ENCODE peak calls at places on chromosomes 16 and 17, in six cellular contexts. A is naive thymus-derived CD4-positive, alpha-beta T cell; L is right cardiac atrium; Q is PC-9; V is PC-3; X is cardiac muscle cell. U is an unnamed sample. For H3K4me1, the result is how much of the 10 kb centered on the place peaks cover.

GRCh38 chr17:49952209-49952911 is 16.6 kb upstream of the DLX4 start:
- DNase-seq in A (peak), L (peak), Q (peak), V (peak), X (peak), U (peak)

GRCh38 chr17:28861393-28862203 is 6.8 kb downstream of the ERAL1 start:
- DNase-seq in A (no peak), L (no peak), Q (no peak), V (no peak), X (no peak), U (peak)

GRCh38 chr16:60788631-60789030 is 1247.6 kb downstream of the CDH8 start:
- DNase-seq in A (no peak), L (no peak), Q (no peak), V (no peak), X (no peak), U (no peak)

GRCh38 chr16:24309222-24309905 is 53.2 kb downstream of the CACNG3 start:
- DNase-seq in A (no peak), L (no peak), Q (peak), V (peak), X (no peak), U (no peak)

GRCh38 chr17:67374329-67375053 is 2.6 kb upstream of the PITPNC1 start:
- DNase-seq in A (peak), L (peak), Q (peak), V (peak), X (peak), U (peak)

GRCh38 chr17:55577687-55578086 is 66.4 kb upstream of the SMIM36 start:
- DNase-seq in A (peak), L (peak), Q (no peak), V (no peak), X (no peak), U (no peak)

GRCh38 chr17:66667491-66668030 is 167.4 kb upstream of the CACNG5 start:
- DNase-seq in A (peak), L (no peak), Q (no peak), V (no peak), X (no peak), U (no peak)

GRCh38 chr17:13510062-13510461 is 91.7 kb downstream of the HS3ST3A1 start:
- DNase-seq in A (no peak), L (no peak), Q (no peak), V (no peak), X (peak), U (no peak)

GRCh38 chr17:68238488-68238887 is 9.4 kb upstream of the AMZ2 start:
- DNase-seq in A (no peak), L (no peak), Q (no peak), V (no peak), X (no peak), U (no peak)

GRCh38 chr17:47660064-47660492 is 10.4 kb downstream of the KPNB1 start:
- DNase-seq in A (no peak), L (no peak), Q (no peak), V (no peak), X (no peak), U (no peak)

GRCh38 chr16:1669698-1670097 is 8.4 kb upstream of the JPT2 start:
- DNase-seq in A (no peak), L (no peak), Q (no peak), V (no peak), X (no peak), U (no peak)

GRCh38 chr17:60792250-60792898 is 114.7 kb downstream of the BCAS3 start:
- DNase-seq in A (no peak), L (peak), Q (no peak), V (no peak), X (no peak), U (no peak)

GRCh38 chr16:84985079-84986065 is 26.0 kb downstream of the ZDHHC7 start:
- DNase-seq in A (no peak), L (no peak), Q (peak), V (peak), X (no peak), U (no peak)

GRCh38 chr16:71442041-71442440 is at the start of gene TLE7:
- DNase-seq in A (no peak), L (no peak), Q (no peak), V (no peak), X (no peak), U (no peak)

GRCh38 chr17:32988481-32989101 is 3.1 kb upstream of the SPACA3 start:
- DNase-seq in A (no peak), L (no peak), Q (no peak), V (no peak), X (no peak), U (no peak)

GRCh38 chr16:1494129-1494640 is 1.0 kb downstream of the TELO2 start:
- DNase-seq in A (no peak), L (peak), Q (peak), V (peak), X (peak), U (peak)

GRCh38 chr17:69834494-69834893 is 240.5 kb upstream of the KCNJ16 start:
- DNase-seq in A (no peak), L (no peak), Q (no peak), V (no peak), X (no peak), U (no peak)

GRCh38 chr17:30600830-30601494 is 123.8 kb downstream of the GOSR1 start:
- DNase-seq in A (peak), L (peak), Q (peak), V (peak), X (peak), U (peak)

GRCh38 chr16:30527635-30528178 is 1.3 kb upstream of the ZNF768 start:
- DNase-seq in A (no peak), L (no peak), Q (peak), V (peak), X (no peak), U (peak)

GRCh38 chr17:47315451-47316266 is 8.1 kb upstream of the EFCAB13 start:
- DNase-seq in A (no peak), L (no peak), Q (no peak), V (peak), X (peak), U (peak)

GRCh38 chr17:6162892-6163291 is 92.7 kb downstream of the WSCD1 start:
- DNase-seq in A (no peak), L (no peak), Q (no peak), V (no peak), X (peak), U (no peak)

GRCh38 chr16:3129137-3130131 is 5.4 kb upstream of the ZNF213 start:
- DNase-seq in A (peak), L (peak), Q (peak), V (peak), X (peak), U (peak)

GRCh38 chr16:66588981-66589713 is 9.9 kb downstream of the CMTM2 start:
- DNase-seq in A (peak), L (peak), Q (peak), V (peak), X (no peak), U (peak)

GRCh38 chr16:70576431-70577255 is 53.0 kb downstream of the SF3B3 start:
- DNase-seq in A (no peak), L (no peak), Q (no peak), V (peak), X (no peak), U (peak)

GRCh38 chr16:15518412-15519351 is 84.3 kb downstream of the BMERB1 start:
- DNase-seq in A (no peak), L (peak), Q (no peak), V (peak), X (no peak), U (no peak)

GRCh38 chr17:60421273-60422161 is 772 bp upstream of the CHCT1 start:
- DNase-seq in A (peak), L (peak), Q (peak), V (no peak), X (peak), U (peak)

GRCh38 chr16:49330562-49331201 is 42.9 kb upstream of the C16orf78 start:
- DNase-seq in A (no peak), L (no peak), Q (no peak), V (no peak), X (no peak), U (no peak)

GRCh38 chr17:48259710-48260291 is 152.2 kb downstream of the SNX11 start:
- DNase-seq in A (no peak), L (no peak), Q (no peak), V (peak), X (peak), U (no peak)

GRCh38 chr16:58197314-58198012 is 443 bp downstream of the CSNK2A2 start:
- DNase-seq in A (peak), L (peak), Q (no peak), V (no peak), X (peak), U (no peak)

GRCh38 chr17:2123467-2124251 is 68.8 kb downstream of the HIC1 start:
- DNase-seq in A (no peak), L (peak), Q (peak), V (no peak), X (no peak), U (peak)
- H3K4me3 ChIP-seq in A (no peak), L (no peak), Q (no peak), V (no peak), X (no peak), U (no peak)

GRCh38 chr17:7717756-7718350 is 309 bp downstream of the DNAH2 start:
- DNase-seq in A (no peak), L (no peak), Q (no peak), V (no peak), X (peak), U (no peak)
- H3K27ac ChIP-seq in A (no peak), L (no peak), Q (no peak), V (no peak), X (no peak), U (no peak)

GRCh38 chr17:17118399-17118798 is 76.1 kb downstream of the MPRIP start:
- DNase-seq in A (no peak), L (peak), Q (no peak), V (no peak), X (no peak), U (peak)

GRCh38 chr17:17119106-17119505 is 76.8 kb downstream of the MPRIP start:
- DNase-seq in A (no peak), L (peak), Q (no peak), V (no peak), X (no peak), U (peak)

GRCh38 chr17:17120716-17121115 is 78.5 kb downstream of the MPRIP start:
- DNase-seq in A (no peak), L (peak), Q (no peak), V (no peak), X (no peak), U (no peak)

GRCh38 chr17:17120294-17120693 is 78.0 kb downstream of the MPRIP start:
- DNase-seq in A (no peak), L (peak), Q (no peak), V (no peak), X (no peak), U (no peak)

GRCh38 chr17:17119533-17119932 is 77.3 kb downstream of the MPRIP start:
- DNase-seq in A (peak), L (peak), Q (no peak), V (peak), X (no peak), U (peak)
- H3K4me1 ChIP-seq in A (half or more), L (under half), Q (under half), V (under half), X (under half), U (under half)

GRCh38 chr17:76702941-76703637 is 7.7 kb downstream of the MXRA7 start:
- DNase-seq in A (no peak), L (no peak), Q (no peak), V (no peak), X (no peak), U (no peak)
- H3K4me3 ChIP-seq in A (no peak), L (no peak), Q (no peak), V (no peak), X (no peak), U (no peak)

GRCh38 chr16:54459509-54460235 is 173.1 kb upstream of the IRX3 start:
- DNase-seq in A (no peak), L (no peak), Q (no peak), V (no peak), X (no peak), U (no peak)
- H3K27ac ChIP-seq in A (no peak), L (no peak), Q (no peak), V (no peak), X (no peak), U (no peak)

GRCh38 chr16:81807767-81808166 is 28.7 kb downstream of the PLCG2 start:
- DNase-seq in A (no peak), L (no peak), Q (no peak), V (no peak), X (no peak), U (no peak)

GRCh38 chr16:81809567-81809966 is 30.5 kb downstream of the PLCG2 start:
- DNase-seq in A (no peak), L (no peak), Q (no peak), V (no peak), X (no peak), U (no peak)

GRCh38 chr16:81810894-81811538 is 31.9 kb downstream of the PLCG2 start:
- DNase-seq in A (no peak), L (no peak), Q (no peak), V (no peak), X (no peak), U (peak)

GRCh38 chr16:81808933-81809480 is 29.9 kb downstream of the PLCG2 start:
- DNase-seq in A (no peak), L (no peak), Q (no peak), V (peak), X (no peak), U (peak)

GRCh38 chr16:81810361-81810760 is 31.3 kb downstream of the PLCG2 start:
- DNase-seq in A (no peak), L (no peak), Q (no peak), V (no peak), X (no peak), U (no peak)
- H3K4me1 ChIP-seq in A (under half), L (under half), Q (under half), V (under half), X (under half), U (under half)

DNA sequence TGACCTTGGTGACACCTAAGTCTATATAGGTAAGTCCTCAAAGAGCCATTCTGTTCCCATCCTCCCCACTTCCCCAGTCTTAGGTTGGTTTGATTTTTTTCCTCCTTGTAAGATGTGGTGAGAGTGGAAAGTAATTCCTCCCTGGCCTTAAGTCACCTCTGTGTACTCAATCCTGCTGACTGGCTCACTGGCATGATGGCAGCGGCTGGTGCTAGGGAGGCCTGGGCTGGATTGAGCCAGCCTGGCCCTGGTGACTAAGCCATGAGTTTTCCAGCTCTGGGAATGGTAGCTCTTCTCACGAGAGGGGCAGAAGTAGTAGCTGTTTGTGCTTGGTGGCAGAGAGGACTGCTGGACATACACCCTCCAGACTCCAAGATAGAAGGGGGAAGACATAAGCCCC is 2.5 kb downstream of the ARL4D start:
- DNase-seq in A (no peak), L (no peak), Q (peak), V (peak), X (no peak), U (no peak)
- H3K4me3 ChIP-seq in A (no peak), L (peak), Q (no peak), V (peak), X (no peak), U (peak)

DNA sequence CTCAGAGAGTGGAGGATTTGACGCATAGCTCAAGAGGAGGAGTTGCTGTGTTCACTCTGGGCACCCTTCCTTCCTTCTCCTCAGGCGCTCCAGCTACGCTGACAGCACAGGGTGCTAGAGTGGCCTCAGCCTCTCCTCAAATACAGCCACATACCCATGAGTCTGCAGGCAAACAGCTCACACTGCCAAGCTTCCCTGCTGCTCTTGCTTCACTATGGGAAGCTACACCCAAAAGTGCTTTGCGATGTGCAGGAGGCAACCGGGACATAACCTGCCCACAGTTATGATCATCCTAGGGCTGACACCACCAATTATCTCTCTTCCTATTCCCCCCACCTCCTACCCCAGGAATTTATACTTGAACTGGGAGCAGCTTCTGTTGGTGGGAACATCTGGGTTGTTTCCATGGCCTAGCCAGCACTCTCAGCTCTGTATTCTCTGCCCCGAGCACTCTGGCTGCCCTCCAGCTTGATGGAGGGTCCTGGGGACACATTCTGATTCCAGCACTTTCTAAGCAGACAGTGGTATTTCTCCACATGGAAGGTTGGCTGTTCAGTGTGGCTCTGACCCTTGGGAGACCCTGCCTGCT is 40.3 kb upstream of the SREBF1 start:
- DNase-seq in A (no peak), L (peak), Q (no peak), V (no peak), X (peak), U (no peak)
- H3K27ac ChIP-seq in A (no peak), L (peak), Q (no peak), V (no peak), X (peak), U (peak)

DNA sequence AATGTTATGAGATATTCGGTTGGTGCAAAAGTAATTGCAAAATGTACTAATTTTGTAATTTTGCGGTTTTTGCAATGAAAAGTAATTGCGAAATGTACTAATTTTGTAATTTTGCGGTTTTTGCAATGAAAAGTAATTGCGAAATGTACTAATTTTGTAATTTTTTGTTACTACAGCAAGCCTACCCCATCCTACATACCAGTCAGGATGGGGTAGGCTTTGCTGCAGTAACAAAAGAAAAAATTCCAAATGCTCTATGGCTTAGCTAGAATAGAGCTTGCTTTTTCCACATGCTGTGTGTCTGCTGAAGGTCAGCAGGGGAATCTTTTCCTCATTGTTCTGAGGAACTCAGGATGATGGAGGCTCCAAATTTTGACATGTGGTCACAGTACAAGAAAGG is 83.3 kb upstream of the GPRC5B start:
- DNase-seq in A (no peak), L (no peak), Q (no peak), V (no peak), X (no peak), U (no peak)
- H3K4me1 ChIP-seq in A (under half), L (under half), Q (under half), V (under half), X (under half), U (under half)

GRCh38 chr17:82247856-82248671 is 19.2 kb downstream of the SLC16A3 start:
- DNase-seq in A (no peak), L (peak), Q (no peak), V (no peak), X (no peak), U (no peak)
- H3K4me3 ChIP-seq in A (no peak), L (no peak), Q (no peak), V (no peak), X (no peak), U (no peak)